ENCODE peak calls at places on chromosome 15, in four cellular contexts. Q is left ventricle myocardium inferior, D is fibroblast of lung, M is AG10803. V is an unnamed sample.

GRCh38 chr15:70071799-70072198 is 25.9 kb downstream of the TLE3 start:
- DNase-seq in D (no peak), Q (no peak), M (no peak), V (no peak)

GRCh38 chr15:37740623-37741141 is 193.8 kb upstream of the TMCO5A start:
- DNase-seq in Q (no peak), D (no peak), M (no peak), V (no peak)

GRCh38 chr15:28901987-28902745 is 16.4 kb downstream of the APBA2 start:
- DNase-seq in D (no peak), Q (no peak), M (no peak), V (no peak)

GRCh38 chr15:93955197-93955596 is 276.2 kb upstream of the MCTP2 start:
- DNase-seq in Q (no peak), M (no peak), D (no peak), V (no peak)

GRCh38 chr15:43329960-43330779 is at the start of gene LCMT2:
- DNase-seq in D (peak; percentile 96), M (peak; percentile 93), Q (peak; percentile 92), V (peak; percentile 97)

GRCh38 chr15:100687532-100688215 is 85.3 kb downstream of the ASB7 start:
- DNase-seq in M (peak; percentile 81), Q (no peak), D (peak; percentile 76), V (peak; percentile 64)

GRCh38 chr15:70339551-70340517 is 242.1 kb upstream of the TLE3 start:
- DNase-seq in M (peak; percentile 70), D (peak; percentile 56), Q (no peak), V (no peak)

GRCh38 chr15:65869954-65870871 is 922 bp downstream of the RAB11A start:
- DNase-seq in D (peak; percentile 28), Q (peak; percentile 31), M (peak; percentile 24), V (peak; percentile 59)

GRCh38 chr15:57320543-57321220 is 55.6 kb upstream of the CGNL1 start:
- DNase-seq in D (peak; percentile 45), Q (no peak), M (peak; percentile 45), V (no peak)

GRCh38 chr15:91472316-91472756 is 372.3 kb downstream of the SV2B start:
- DNase-seq in Q (no peak), D (peak; percentile 64), M (no peak), V (no peak)

GRCh38 chr15:100668321-100668690 is 65.9 kb downstream of the ASB7 start:
- DNase-seq in D (no peak), Q (no peak), M (no peak), V (no peak)

GRCh38 chr15:81056276-81056675 is 55.6 kb downstream of the TLNRD1 start:
- DNase-seq in M (no peak), Q (no peak), D (no peak), V (no peak)

GRCh38 chr15:27989428-27989827 is 109.7 kb downstream of the OCA2 start:
- DNase-seq in D (no peak), M (no peak), Q (no peak), V (no peak)

GRCh38 chr15:66839511-66840112 is 137.6 kb downstream of the SMAD6 start:
- DNase-seq in Q (no peak), M (peak; percentile 46), D (peak; percentile 47), V (no peak)

GRCh38 chr15:36161781-36162212 is 417.6 kb upstream of the CDIN1 start:
- DNase-seq in M (peak; percentile 91), Q (peak; percentile 14), D (peak; percentile 31), V (peak; percentile 47)

GRCh38 chr15:37019479-37020433 is 80.6 kb downstream of the MEIS2 start:
- DNase-seq in D (peak; percentile 86), M (peak; percentile 9), Q (no peak), V (no peak)

GRCh38 chr15:37046876-37047614 is 53.3 kb downstream of the MEIS2 start:
- DNase-seq in D (peak; percentile 37), Q (no peak), M (peak; percentile 55), V (peak; percentile 28)

GRCh38 chr15:75023194-75024101 is at the start of gene PPCDC:
- DNase-seq in D (peak; percentile 94), Q (peak; percentile 96), M (peak; percentile 92), V (peak; percentile 94)

GRCh38 chr15:75025102-75025501 is 1.7 kb downstream of the PPCDC start:
- DNase-seq in Q (no peak), D (no peak), M (no peak), V (no peak)

GRCh38 chr15:75019916-75020315 is 3.5 kb upstream of the PPCDC start:
- DNase-seq in D (no peak), Q (no peak), M (no peak), V (no peak)

GRCh38 chr15:75024102-75024636 is 779 bp downstream of the PPCDC start:
- DNase-seq in Q (no peak), M (peak; percentile 48), D (peak; percentile 38), V (peak; percentile 14)

GRCh38 chr15:75022808-75023193 is 589 bp upstream of the PPCDC start:
- DNase-seq in D (no peak), Q (no peak), M (no peak), V (no peak)
- H3K4me3 ChIP-seq in D (no peak overlapping the region), Q (no peak overlapping the region), M (no peak overlapping the region), V (no peak overlapping the region)

DNA sequence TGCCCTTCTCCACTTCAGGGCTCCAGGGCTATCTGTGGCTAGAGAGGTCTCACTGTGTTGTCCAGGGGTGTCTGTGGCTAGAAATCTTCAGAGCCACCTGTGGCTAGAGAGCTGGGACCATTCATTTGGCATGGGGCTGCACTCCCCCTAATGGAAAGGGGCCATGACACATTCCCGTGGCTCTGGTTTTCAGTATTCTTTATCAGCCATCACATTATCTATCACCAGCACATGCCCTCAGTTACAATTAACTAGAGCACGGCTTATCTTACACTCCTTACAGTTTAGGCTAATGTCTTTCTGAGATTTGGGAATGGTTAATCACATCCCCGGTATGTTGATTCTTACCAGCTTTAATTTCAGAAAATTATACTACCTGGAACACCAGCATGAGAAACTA is 128.6 kb downstream of the RORA start:
- DNase-seq in Q (no peak), D (no peak), M (no peak), V (no peak)
- TF ChIP-seq CTCF in Q (no peak), D (no peak), M (no peak), V (no peak)

DNA sequence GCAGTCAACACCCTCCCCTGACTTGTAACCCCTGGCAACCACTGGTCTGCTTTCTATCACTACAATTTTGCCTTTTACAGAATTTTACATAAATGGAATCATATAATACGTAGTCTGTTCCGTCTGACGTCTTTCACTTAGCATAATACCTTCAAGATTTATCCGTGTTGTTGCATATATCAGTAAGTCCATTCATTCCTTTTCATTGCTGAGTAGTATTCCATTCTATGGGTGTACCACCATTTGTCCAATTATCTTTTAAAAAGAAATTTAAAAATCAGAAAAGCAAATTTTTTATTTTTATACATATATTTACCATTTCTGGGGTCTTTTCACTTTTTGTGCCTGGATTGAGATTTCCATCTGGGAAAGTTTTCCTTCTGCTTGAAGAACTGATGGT is 35.5 kb downstream of the NOX5 start:
- DNase-seq in D (no peak), M (no peak), Q (no peak), V (no peak)
- H3K4me3 ChIP-seq in D (no peak overlapping the region), M (no peak overlapping the region), Q (no peak overlapping the region), V (no peak overlapping the region)

GRCh38 chr15:99170476-99171065 is 65.7 kb downstream of the SYNM start:
- DNase-seq in Q (no peak), M (no peak), D (peak; percentile 3), V (no peak)
- TF ChIP-seq CTCF in Q (peak; percentile 51), M (no peak), D (no peak), V (no peak)

GRCh38 chr15:77493324-77493907 is 72.7 kb downstream of the HMG20A start:
- DNase-seq in M (peak; percentile 40), D (no peak), Q (no peak), V (no peak)
- H3K4me3 ChIP-seq in M (no peak overlapping the region), D (no peak overlapping the region), Q (no peak overlapping the region), V (no peak overlapping the region)

GRCh38 chr15:96701443-96701842 is 370.9 kb downstream of the NR2F2 start:
- DNase-seq in D (peak; percentile 5), Q (no peak), M (no peak), V (no peak)
- TF ChIP-seq CTCF in D (no peak), Q (peak; percentile 13), M (no peak), V (no peak)

DNA sequence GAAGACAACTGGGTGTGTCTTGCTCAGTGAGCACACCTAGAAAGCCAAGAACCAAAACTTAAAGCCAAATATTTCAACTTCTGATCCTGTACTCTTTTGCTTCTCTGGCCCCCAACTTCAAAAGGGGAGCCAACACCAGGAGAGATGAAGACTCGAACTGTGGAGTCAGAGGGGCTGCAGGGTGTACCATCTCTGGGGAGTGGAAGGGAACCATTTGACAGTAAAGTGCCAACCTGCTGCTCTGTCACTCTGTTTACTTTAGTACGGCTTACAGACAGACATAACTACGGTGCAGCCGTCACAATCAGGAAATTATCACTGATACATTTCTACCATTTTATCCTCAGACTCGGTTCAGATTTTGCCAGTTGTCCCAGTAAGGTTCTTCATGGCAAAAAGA is 1.6 kb downstream of the FBXO22 start:
- DNase-seq in Q (no peak), D (no peak), M (no peak), V (no peak)
- H3K4me3 ChIP-seq in Q (peak overlapping the region; percentile 93), D (peak overlapping the region; percentile 36), M (peak overlapping the region; percentile 11), V (peak overlapping the region; percentile 15)

DNA sequence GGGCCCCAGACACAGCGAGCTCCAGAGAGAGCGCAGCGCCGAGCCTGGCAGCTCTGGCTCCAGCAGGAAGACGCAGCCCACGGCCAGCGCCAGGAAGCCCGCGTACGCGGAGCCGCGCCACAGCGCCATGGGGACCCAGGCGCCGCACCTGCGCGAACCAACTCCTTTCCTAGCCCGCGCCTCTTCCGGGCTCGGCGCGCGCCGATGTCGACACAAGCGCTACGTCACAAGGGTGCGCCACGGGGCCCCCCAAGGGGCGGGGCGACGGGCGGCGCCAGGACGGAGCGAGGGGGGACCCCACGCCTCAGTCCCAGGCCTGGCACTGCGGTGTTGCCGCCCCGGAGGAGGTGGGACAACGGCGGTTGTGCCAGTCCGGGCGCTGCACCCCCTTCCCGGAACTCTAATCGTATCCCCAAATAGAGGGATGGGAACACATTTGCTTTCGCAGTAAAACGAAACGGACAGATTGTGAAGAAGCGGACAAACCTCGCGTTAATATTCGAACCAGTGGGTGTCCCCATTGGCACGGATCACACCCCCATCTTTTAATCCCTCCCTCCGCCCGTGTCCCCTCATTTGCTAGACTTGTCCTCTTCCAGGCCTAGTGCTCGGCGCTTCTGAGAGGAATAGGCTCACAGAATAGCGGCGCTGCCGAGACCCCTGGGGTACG is at the start of gene ADPGK:
- DNase-seq in M (peak; percentile 92), D (peak; percentile 92), Q (peak; percentile 90), V (peak; percentile 94)
- TF ChIP-seq CTCF in M (no peak), D (no peak), Q (no peak), V (no peak)

GRCh38 chr15:34337557-34338306 is at the start of gene SLC12A6:
- DNase-seq in D (peak; percentile 89), Q (peak; percentile 91), M (peak; percentile 88), V (peak; percentile 99)
- H3K4me3 ChIP-seq in D (peak within 1 kb of the TSS; percentile 86), Q (peak within 1 kb of the TSS; percentile 86), M (peak within 1 kb of the TSS; percentile 93), V (peak within 1 kb of the TSS; percentile 91)

DNA sequence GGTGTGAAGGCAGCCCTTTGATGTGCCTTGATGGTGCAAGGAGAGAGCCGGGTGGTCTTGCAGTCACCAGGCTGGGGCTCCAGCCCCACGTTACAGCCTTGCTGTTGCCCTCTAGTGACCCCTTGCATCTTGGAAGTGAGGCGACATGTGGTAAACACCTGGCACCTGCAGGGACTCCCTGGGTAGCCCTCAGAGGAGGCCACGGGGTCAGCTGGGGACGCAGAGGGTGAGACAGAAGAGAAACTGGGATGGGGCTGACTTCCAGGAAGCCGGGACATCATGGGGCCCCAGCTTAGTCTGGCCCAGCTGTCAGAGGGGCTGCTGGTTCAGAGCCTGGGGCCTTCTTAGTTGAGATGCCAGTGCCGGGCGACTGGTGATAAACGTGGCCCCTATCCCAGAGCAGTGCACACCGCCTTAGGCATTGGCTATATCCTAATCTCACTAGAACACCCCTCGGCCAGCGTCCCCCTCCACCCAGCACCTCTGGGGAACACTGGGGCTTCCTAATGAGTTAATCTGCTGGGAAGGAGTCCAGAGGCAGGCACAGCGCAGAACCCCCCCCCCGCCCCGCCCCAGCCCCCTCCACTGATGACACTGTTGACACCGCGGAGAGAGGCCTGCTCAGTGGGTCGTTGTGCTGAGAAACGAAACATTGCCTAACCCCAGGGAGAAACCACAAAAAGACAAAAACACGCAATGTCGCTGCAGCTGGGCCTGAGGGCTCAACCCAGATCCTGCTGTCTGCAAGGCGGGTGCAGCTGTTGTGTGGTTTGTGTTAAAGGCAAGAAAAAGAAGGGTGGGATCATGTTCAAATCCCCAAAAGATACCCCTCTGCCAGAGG is 60.5 kb upstream of the KLF13 start:
- DNase-seq in M (peak; percentile 51), Q (peak; percentile 43), D (peak; percentile 38), V (peak; percentile 68)
- TF ChIP-seq CTCF in M (no peak), Q (no peak), D (no peak), V (no peak)

V was measured in foreskin fibroblast.